ENCODE peak calls at places on chromosomes 11 and 22, in ten cellular contexts. O is lower leg skin, G is astrocyte of the cerebellum, R is upper lobe of right lung, C is IMR-90, Y is heart right ventricle, K is mucosa of descending colon, P is GM20000, U is neural crest cell, I is heart left ventricle. Q is an unnamed sample.

GRCh38 chr11:84465040-84465439 is 1162.1 kb downstream of the DLG2 start:
- DNase-seq in P (no peak), K (no peak), O (no peak), Y (no peak), C (no peak), G (no peak), U (no peak), R (no peak), I (no peak), Q (no peak)

GRCh38 chr22:33952776-33953175 is 32.5 kb upstream of the LARGE1 start:
- DNase-seq in P (no peak), G (no peak), R (no peak), I (no peak), Y (no peak), K (no peak), O (no peak), U (no peak), C (no peak), Q (no peak)

GRCh38 chr11:90204832-90205646 is 17.8 kb downstream of the CHORDC1 start:
- DNase-seq in I (no peak), R (no peak), G (peak; percentile 51), K (no peak), P (peak; percentile 34), Y (no peak), U (no peak), C (peak; percentile 66), O (no peak), Q (peak; percentile 71)

GRCh38 chr11:65383778-65384177 is 1.3 kb upstream of the SLC25A45 start:
- DNase-seq in Y (no peak), G (no peak), P (no peak), R (no peak), K (no peak), O (no peak), C (no peak), I (no peak), U (no peak), Q (no peak)

GRCh38 chr11:64204464-64204989 is 2.0 kb upstream of the FERMT3 start:
- DNase-seq in I (peak; percentile 91), G (peak; percentile 94), O (peak; percentile 96), C (peak; percentile 96), K (peak; percentile 93), R (peak; percentile 90), U (peak; percentile 49), Y (peak; percentile 82), P (peak; percentile 79), Q (peak; percentile 98)

GRCh38 chr22:43004362-43005035 is 10.4 kb downstream of the PACSIN2 start:
- DNase-seq in C (no peak), Y (no peak), P (no peak), I (no peak), K (peak; percentile 59), O (no peak), G (peak; percentile 73), R (no peak), U (no peak), Q (peak; percentile 87)

GRCh38 chr11:19703211-19703610 is 9.4 kb upstream of the NAV2 start:
- DNase-seq in O (no peak), I (no peak), C (peak; percentile 36), R (no peak), U (no peak), P (no peak), G (no peak), K (no peak), Y (no peak), Q (no peak)

GRCh38 chr11:130979386-130979972 is 63.2 kb upstream of the SNX19 start:
- DNase-seq in K (no peak), C (peak; percentile 61), Y (no peak), P (no peak), I (no peak), G (peak; percentile 11), O (no peak), U (no peak), R (no peak), Q (peak; percentile 45)

GRCh38 chr11:9060700-9061111 is 30.7 kb downstream of the SCUBE2 start:
- DNase-seq in P (peak; percentile 73), Y (no peak), U (no peak), I (no peak), O (no peak), K (no peak), G (no peak), R (no peak), C (no peak), Q (peak; percentile 38)
- TF ChIP-seq CTCF in P (peak; percentile 24), Y (no peak), U (no peak), I (peak; percentile 18), O (no peak), K (no peak), G (no peak), R (no peak), C (no peak), Q (peak; percentile 54)

DNA sequence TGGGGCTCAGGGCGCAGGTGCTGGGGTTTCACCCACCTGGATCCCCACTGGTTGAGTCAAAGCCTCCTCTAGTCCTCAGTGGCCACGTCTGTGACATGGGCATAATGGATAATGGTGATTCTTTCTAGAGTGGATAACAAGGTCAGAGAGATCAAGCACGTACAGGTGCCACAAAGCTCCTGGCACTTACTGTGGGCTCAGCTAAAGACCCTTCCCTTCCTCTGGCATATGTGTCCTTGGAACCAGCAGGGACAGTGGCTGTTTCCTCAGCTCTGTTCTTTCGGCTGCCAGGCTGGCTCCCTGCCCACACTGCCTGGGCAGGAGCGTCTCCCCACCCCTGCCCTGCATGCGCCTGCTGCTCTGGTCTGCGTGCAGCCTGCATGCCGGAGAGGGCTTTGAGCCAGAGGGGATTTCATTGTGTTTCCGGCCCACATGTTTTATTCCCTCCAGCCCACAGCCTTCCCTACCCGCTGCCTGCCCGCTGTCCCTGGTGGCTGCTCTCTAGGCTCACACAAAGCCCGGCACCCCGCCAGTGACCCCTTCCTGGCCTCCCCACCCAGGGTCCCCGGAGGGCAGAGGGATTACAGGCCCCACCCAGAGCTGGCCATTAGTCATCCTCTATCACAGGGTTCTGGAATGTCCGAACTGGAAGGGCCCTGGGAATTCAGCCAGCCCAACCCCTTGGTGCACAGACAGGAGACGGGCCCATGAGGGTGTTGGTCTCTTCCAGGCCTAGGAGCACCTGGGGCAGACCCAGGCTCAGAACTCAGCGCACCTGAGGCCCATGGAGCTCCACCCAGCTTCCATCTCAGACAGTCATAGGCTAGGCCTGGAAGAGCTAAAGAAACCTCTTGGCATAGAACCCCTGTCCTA is 55.3 kb upstream of the GCAT start:
- DNase-seq in P (no peak), Y (peak; percentile 94), O (peak; percentile 97), C (peak; percentile 85), G (peak; percentile 61), R (peak; percentile 90), K (peak; percentile 83), U (peak; percentile 30), I (peak; percentile 96), Q (peak; percentile 99)
- TF ChIP-seq CTCF in P (no peak), Y (no peak), O (no peak), C (peak; percentile 15), G (peak; percentile 23), R (no peak), K (no peak), U (no peak), I (no peak), Q (peak; percentile 43)

DNA sequence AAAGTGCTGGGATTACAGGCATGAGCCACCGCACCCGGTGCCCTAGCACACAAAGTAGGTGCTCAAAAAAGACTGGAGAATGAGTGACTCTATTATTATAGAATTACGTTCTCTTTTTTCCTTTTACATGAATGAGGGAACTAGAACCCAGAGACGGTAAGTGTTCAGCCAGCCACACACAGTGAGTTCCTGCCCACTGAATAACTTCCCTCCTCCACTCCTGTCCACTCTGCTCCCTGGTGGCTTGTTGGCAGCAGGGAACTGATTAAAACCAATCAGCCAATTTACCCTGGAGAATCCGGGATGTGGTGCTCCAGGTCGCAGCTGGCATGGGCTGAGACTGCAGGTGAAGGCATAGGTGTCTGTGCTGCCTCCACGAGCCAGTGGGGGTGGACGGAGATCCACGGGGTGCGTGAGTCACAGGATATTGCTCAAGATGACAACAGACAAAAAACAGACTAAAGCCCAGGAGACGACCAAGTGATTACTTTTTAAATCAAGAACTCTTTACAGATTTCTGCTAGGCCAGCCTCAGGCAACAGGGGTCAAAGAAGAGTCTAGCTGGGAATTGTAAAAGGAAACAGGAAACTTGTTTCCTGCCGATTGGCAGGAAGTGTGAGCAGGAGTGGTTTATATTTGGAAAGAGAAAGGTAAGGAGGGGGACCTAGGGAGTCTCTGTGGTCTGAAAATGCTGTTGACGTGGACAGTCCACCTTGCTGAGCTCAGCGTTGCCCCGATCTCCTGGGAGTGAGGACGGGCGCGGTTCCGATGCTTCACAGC is 95.2 kb upstream of the TP53I11 start:
- DNase-seq in Y (peak; percentile 45), I (peak; percentile 61), C (peak; percentile 50), K (no peak), O (peak; percentile 95), U (no peak), P (no peak), G (no peak), R (peak; percentile 76), Q (peak; percentile 81)
- TF ChIP-seq CTCF in Y (no peak), I (no peak), C (no peak), K (no peak), O (no peak), U (no peak), P (no peak), G (no peak), R (no peak), Q (no peak)

GRCh38 chr11:133828861-133829260 is 16.5 kb downstream of the SPATA19 start:
- DNase-seq in G (no peak), R (no peak), Y (no peak), P (no peak), K (no peak), U (no peak), I (no peak), O (peak; percentile 9), C (no peak), Q (no peak)

GRCh38 chr11:133832096-133833081 is 12.9 kb downstream of the SPATA19 start:
- DNase-seq in C (no peak), Y (no peak), P (no peak), O (peak; percentile 72), U (no peak), I (no peak), R (no peak), K (no peak), G (no peak), Q (no peak)

GRCh38 chr11:133833101-133833898 is 12.0 kb downstream of the SPATA19 start:
- DNase-seq in R (no peak), I (no peak), P (no peak), G (no peak), U (no peak), C (no peak), K (no peak), O (peak; percentile 77), Y (no peak), Q (no peak)

GRCh38 chr11:133829566-133829965 is 15.7 kb downstream of the SPATA19 start:
- DNase-seq in K (no peak), P (no peak), U (no peak), C (no peak), R (no peak), O (peak; percentile 45), Y (no peak), I (no peak), G (no peak), Q (no peak)

DNA sequence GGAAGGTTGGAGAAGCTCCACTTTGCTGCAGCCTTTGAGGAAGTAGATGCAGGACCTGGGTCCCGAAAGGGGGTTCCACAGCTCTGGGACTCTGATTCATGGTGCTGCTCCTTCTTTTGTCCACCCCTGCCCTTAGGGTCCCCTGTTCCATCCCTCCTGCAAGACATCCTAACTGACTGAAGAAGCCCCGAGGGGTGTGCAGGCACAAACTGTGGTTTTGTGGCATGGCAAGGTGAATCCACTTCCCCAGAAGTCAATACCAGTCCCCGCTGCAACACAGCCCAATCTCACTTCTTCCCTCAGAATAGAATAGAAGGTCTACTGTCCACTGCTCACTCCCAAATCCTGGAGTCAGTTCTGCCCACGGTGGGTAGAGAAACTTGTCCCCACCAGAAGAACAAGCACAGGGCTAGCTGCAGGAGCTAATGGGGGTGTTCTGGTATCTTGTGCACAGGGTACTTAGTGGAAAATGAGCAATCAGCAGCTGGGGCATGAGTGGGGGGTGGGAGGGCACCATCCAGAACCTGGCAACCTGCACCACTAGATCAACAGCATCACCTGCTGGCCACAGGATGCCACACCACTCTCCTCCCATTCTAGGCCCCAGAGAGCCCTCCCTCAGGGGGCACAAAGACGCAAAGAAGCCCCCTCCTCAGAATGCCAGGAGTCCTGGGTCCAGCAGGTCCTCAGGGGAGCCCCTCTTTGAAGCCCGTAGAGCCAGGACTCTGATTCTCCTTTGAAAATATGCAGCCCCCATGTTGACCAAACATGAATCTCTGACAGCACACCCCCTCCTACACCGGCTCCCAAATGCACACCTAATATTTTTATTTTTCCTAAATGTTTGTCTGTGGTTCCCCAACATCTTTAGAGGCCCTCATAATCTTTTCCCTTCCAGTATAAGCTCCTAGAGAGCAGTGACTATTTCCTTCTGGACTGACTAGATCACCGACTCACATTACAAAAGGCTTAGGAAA is 14.1 kb downstream of the SPATA19 start:
- DNase-seq in I (no peak), K (no peak), G (no peak), P (no peak), C (no peak), Y (no peak), U (no peak), R (no peak), O (peak; percentile 64), Q (no peak)
- TF ChIP-seq CTCF in I (no peak), K (no peak), G (no peak), P (no peak), C (no peak), Y (no peak), U (peak; percentile 58), R (peak; percentile 12), O (no peak), Q (no peak)

Q was measured in fibroblast of villous mesenchyme.